ENCODE peak calls at places on chromosome 5, in seven cellular contexts. K, M, O, Q, S, G and B are unnamed samples.

GRCh38 chr5:76337949-76338589 is 65.0 kb upstream of the IQGAP2 start:
- DNase-seq in M (peak), K (no peak), G (peak), S (peak), Q (peak), O (peak), B (peak)

GRCh38 chr5:31237159-31237558 is 43.7 kb downstream of the CDH6 start:
- DNase-seq in G (no peak), O (no peak), K (no peak), S (peak), M (no peak), Q (no peak), B (no peak)

GRCh38 chr5:72288923-72289322 is 31.1 kb downstream of the MRPS27 start:
- DNase-seq in O (no peak), M (no peak), S (no peak), G (no peak), K (no peak), Q (peak), B (no peak)

GRCh38 chr5:132839426-132840301 is 9.2 kb upstream of the SHROOM1 start:
- DNase-seq in K (no peak), M (peak), G (no peak), O (peak), S (peak), Q (no peak), B (peak)

GRCh38 chr5:112418412-112419049 is 546 bp downstream of the EPB41L4A start:
- DNase-seq in O (no peak), G (peak), K (no peak), M (no peak), Q (no peak), S (no peak), B (no peak)

GRCh38 chr5:176441921-176442323 is 6.3 kb upstream of the FAF2 start:
- DNase-seq in G (peak), O (peak), K (no peak), Q (no peak), S (peak), M (no peak), B (no peak)

GRCh38 chr5:2382776-2383677 is 368.4 kb downstream of the IRX2 start:
- DNase-seq in O (no peak), S (no peak), G (no peak), K (peak), M (no peak), Q (no peak), B (no peak)

GRCh38 chr5:135007749-135008363 is 26.2 kb downstream of the PITX1 start:
- DNase-seq in O (no peak), G (no peak), S (no peak), M (no peak), K (peak), Q (no peak), B (no peak)

GRCh38 chr5:41371741-41372140 is 138.7 kb downstream of the PLCXD3 start:
- DNase-seq in Q (no peak), O (no peak), G (no peak), K (no peak), M (no peak), S (peak), B (no peak)

GRCh38 chr5:43304520-43304919 is 8.7 kb downstream of the HMGCS1 start:
- DNase-seq in O (no peak), G (no peak), K (no peak), Q (no peak), S (no peak), M (no peak), B (no peak)

GRCh38 chr5:178322736-178323540 is 90.3 kb upstream of the PHYKPL start:
- DNase-seq in M (no peak), S (no peak), G (no peak), K (peak), Q (no peak), O (no peak), B (no peak)

GRCh38 chr5:82562696-82563240 is 284.6 kb upstream of the RPS23 start:
- DNase-seq in Q (no peak), M (no peak), O (no peak), S (no peak), G (no peak), K (no peak), B (no peak)

GRCh38 chr5:176737746-176738699 is 72.3 kb upstream of the UNC5A start:
- DNase-seq in M (no peak), G (no peak), K (peak), O (no peak), Q (no peak), S (no peak), B (no peak)

GRCh38 chr5:616342-617039 is 4.4 kb downstream of the CEP72 start:
- DNase-seq in Q (no peak), G (no peak), K (peak), O (no peak), M (no peak), S (no peak), B (no peak)

GRCh38 chr5:110945874-110946436 is 125.6 kb upstream of the TSLP start:
- DNase-seq in M (no peak), K (no peak), G (no peak), Q (no peak), S (no peak), O (no peak), B (no peak)

GRCh38 chr5:177064500-177065277 is 22.0 kb upstream of the FGFR4 start:
- DNase-seq in K (peak), S (no peak), Q (no peak), O (no peak), M (no peak), G (no peak), B (no peak)

GRCh38 chr5:9519537-9519936 is 26.3 kb downstream of the SEMA5A start:
- DNase-seq in G (no peak), K (no peak), M (no peak), Q (no peak), S (peak), O (no peak), B (no peak)

GRCh38 chr5:157471709-157472108 is 11.7 kb downstream of the NIPAL4 start:
- DNase-seq in M (peak), S (peak), K (no peak), Q (peak), G (peak), O (peak), B (no peak)

GRCh38 chr5:176614805-176615478 is 5.0 kb upstream of the GPRIN1 start:
- DNase-seq in O (peak), G (no peak), M (no peak), K (no peak), Q (no peak), S (peak), B (no peak)

GRCh38 chr5:168726342-168726741 is 147.2 kb upstream of the PANK3 start:
- DNase-seq in O (no peak), S (no peak), G (no peak), Q (no peak), M (no peak), K (no peak), B (no peak)

GRCh38 chr5:158601118-158601517 is 498.6 kb downstream of the EBF1 start:
- DNase-seq in Q (no peak), M (no peak), G (no peak), K (no peak), S (no peak), O (no peak), B (no peak)

GRCh38 chr5:61330341-61330878 is 1.6 kb upstream of the ZSWIM6 start:
- DNase-seq in O (no peak), Q (no peak), G (peak), S (peak), K (peak), M (no peak), B (no peak)

GRCh38 chr5:9479361-9479760 is 66.5 kb downstream of the SEMA5A start:
- DNase-seq in G (no peak), Q (no peak), K (no peak), O (peak), M (no peak), S (peak), B (no peak)

GRCh38 chr5:173823721-173824567 is 64.2 kb upstream of the CPEB4 start:
- DNase-seq in S (peak), M (peak), G (peak), K (no peak), Q (no peak), O (peak), B (peak)

GRCh38 chr5:158967566-158967965 is 132.2 kb downstream of the EBF1 start:
- DNase-seq in S (peak), Q (no peak), M (no peak), K (no peak), O (no peak), G (no peak), B (no peak)

GRCh38 chr5:65482280-65482726 is 583 bp upstream of the ADAMTS6 start:
- DNase-seq in S (peak), G (peak), Q (peak), O (peak), M (peak), K (no peak), B (no peak)

GRCh38 chr5:160467555-160468418 is 46.1 kb downstream of the PTTG1 start:
- DNase-seq in K (peak), O (peak), S (peak), G (peak), Q (no peak), M (peak), B (no peak)

GRCh38 chr5:160152901-160153300 is 33.7 kb upstream of the PWWP2A start:
- DNase-seq in Q (no peak), S (no peak), O (no peak), K (peak), M (no peak), G (no peak), B (no peak)

GRCh38 chr5:171840066-171840465 is 54.4 kb downstream of the SMIM23 start:
- DNase-seq in O (no peak), Q (no peak), S (no peak), K (peak), M (no peak), G (peak), B (no peak)

GRCh38 chr5:147303976-147304375 is 69.2 kb downstream of the STK32A start:
- DNase-seq in K (no peak), M (peak), O (no peak), S (peak), G (no peak), Q (no peak), B (no peak)

GRCh38 chr5:79025054-79025465 is 40.0 kb upstream of the ARSB start:
- DNase-seq in Q (peak), K (no peak), M (peak), G (peak), O (peak), S (peak), B (no peak)
- H3K4me3 ChIP-seq in Q (peak), K (peak), M (no peak), G (peak), O (peak), S (peak), B (peak)

DNA sequence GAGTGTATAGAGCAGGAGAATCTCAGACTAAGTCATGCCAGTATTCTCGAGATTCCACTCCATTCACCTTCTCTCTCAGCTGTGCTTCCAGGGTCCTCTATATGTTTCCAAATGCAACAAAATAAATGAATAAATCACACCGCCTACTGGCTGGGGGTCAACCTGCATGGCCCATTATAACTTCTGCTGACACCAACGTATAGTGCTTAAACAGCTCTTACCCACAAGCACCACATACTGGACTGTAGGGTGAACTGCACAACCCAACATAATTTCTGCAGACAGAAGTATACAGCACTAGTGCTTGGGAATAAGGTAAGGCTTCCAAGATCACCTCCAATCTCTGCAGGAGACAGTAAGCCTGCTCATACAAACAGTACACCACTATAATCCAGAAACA is 33.1 kb upstream of the HTR4 start:
- DNase-seq in S (peak), Q (peak), K (no peak), M (peak), O (peak), G (peak), B (peak)
- TF ChIP-seq CTCF in S (peak), Q (peak), K (no peak), M (peak), O (peak), G (peak), B (peak)

GRCh38 chr5:3883014-3883413 is 287.4 kb downstream of the IRX1 start:
- DNase-seq in Q (no peak), K (no peak), M (no peak), S (no peak), O (no peak), G (no peak), B (no peak)
- H3K4me3 ChIP-seq in Q (no peak), K (no peak), M (no peak), S (no peak), O (no peak), G (no peak), B (no peak)

GRCh38 chr5:104352954-104353353 is 790.4 kb upstream of the NUDT12 start:
- DNase-seq in O (no peak), G (no peak), S (no peak), Q (no peak), M (no peak), K (no peak), B (no peak)

GRCh38 chr5:104344809-104345512 is 782.4 kb upstream of the NUDT12 start:
- DNase-seq in K (no peak), O (peak), Q (no peak), G (peak), S (peak), M (no peak), B (no peak)

GRCh38 chr5:104345513-104345823 is 782.9 kb upstream of the NUDT12 start:
- DNase-seq in O (no peak), Q (no peak), M (no peak), K (no peak), S (no peak), G (no peak), B (no peak)

DNA sequence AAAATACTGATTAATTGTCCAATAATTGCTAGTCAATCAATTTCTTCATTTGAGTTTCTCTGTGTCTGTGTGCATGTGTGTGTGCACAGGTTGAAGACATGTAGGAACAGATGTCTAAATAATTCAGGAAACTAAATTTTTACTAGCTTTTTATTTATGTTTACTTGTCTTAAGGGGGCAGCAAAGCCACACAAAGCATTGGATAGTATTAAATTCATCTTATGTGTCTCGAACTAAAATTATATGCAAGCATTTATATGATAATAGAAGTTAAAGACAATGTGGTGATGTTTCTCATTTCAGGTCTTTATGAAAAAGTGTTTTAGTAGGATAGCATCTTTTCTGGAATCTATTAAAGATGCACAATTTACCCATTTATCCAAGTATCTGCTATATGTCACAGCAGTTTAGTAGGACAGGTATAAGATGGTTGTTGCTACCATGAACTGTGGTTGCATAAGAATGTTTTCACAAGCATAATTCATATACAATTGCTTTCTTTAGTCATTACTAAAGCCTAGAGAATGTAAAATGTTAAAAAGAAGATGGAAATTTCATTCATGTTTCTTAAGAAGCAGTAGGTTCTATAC is 784.6 kb upstream of the NUDT12 start:
- DNase-seq in K (no peak), G (peak), Q (peak), O (peak), M (no peak), S (peak), B (no peak)
- TF ChIP-seq CTCF in K (no peak), G (peak), Q (peak), O (peak), M (peak), S (peak), B (peak)

GRCh38 chr5:126676195-126676624 is 75.5 kb downstream of the PHAX start:
- DNase-seq in K (no peak), O (peak), G (peak), M (peak), Q (peak), S (peak), B (peak)

GRCh38 chr5:126673477-126673876 is 72.7 kb downstream of the PHAX start:
- DNase-seq in Q (no peak), O (no peak), S (no peak), K (no peak), G (no peak), M (no peak), B (no peak)

GRCh38 chr5:126675338-126675737 is 74.6 kb downstream of the PHAX start:
- DNase-seq in K (no peak), S (no peak), O (no peak), M (no peak), G (no peak), Q (no peak), B (no peak)

GRCh38 chr5:126677101-126677500 is 76.4 kb downstream of the PHAX start:
- DNase-seq in Q (no peak), S (no peak), O (no peak), K (no peak), M (no peak), G (no peak), B (no peak)

DNA sequence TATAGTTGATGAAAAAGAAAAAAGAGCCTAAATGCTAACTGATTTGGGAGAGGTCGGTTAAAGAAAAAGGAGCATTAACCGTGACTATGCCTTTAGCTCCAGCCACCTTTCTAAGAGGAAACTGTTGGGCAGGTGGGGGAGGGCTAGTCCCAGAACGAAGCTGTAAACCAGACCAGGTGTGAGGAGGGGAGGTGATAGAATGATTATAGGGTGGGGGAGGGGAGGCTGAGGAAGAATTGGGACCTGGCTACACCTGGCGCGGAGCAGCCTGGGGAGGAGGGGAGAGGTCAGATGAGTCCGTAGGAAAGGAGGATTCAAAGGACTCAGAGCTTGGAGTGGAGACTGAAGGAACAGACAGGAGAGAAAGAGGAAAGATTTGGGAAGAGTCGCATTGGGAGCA is 73.4 kb downstream of the PHAX start:
- DNase-seq in S (no peak), Q (no peak), G (no peak), O (no peak), M (no peak), K (no peak), B (no peak)
- H3K4me3 ChIP-seq in S (no peak), Q (no peak), G (no peak), O (no peak), M (no peak), K (no peak), B (no peak)

DNA sequence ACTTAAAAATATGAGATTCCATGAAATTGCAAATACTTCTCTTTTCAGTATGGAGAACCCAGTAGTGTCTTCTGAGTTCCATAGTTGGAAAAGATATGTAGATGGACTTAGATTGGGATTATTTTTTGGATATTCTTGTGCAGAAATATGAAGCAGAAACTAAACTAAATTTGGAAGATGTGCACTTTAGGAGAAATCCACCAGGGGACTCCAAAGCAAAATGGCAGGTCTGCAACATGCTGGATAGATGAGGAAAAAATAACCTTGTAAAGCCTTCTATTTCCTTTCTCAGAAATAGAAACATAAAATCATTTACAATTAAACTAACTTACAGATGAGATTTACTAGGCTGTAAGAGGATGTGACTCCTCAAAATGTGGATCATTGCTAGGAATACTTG is 49.2 kb upstream of the MINAR2 start:
- DNase-seq in K (no peak), Q (no peak), O (no peak), M (no peak), S (no peak), G (no peak), B (no peak)
- TF ChIP-seq CTCF in K (no peak), Q (no peak), O (peak), M (no peak), S (no peak), G (peak), B (no peak)

DNA sequence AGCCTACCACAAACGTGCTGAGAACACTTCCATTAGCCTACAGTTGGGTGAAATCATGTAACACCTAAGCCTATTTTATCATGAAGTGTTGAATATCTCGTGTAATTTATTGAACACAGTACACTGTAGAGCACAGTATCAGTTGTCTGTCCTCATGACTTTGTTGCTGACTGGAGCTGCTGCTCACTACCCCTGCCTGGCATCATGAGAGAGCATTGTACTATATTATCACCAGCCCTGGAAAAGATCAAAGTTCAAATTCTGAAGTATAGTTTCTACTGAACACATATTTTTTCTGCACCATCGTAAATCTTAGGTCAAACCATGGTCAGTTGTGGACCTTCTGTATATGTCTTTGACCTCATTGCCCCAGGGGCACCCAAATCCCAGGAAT is 169.3 kb upstream of the RAI14 start:
- DNase-seq in K (no peak), S (no peak), O (no peak), Q (no peak), G (no peak), M (no peak), B (no peak)
- H3K4me3 ChIP-seq in K (no peak), S (no peak), O (no peak), Q (no peak), G (no peak), M (no peak), B (no peak)